ENCODE peak calls at places on chromosomes 4 and X, in six cellular contexts. One of them, this sample, is unnamed.

GRCh38 chr4:6696611-6697010 is 2.9 kb downstream of the S100P start:
- DNase-seq in neuronal stem cell: no peak
- DNase-seq in H9: no peak
- DNase-seq in mesenchymal stem cell: no peak
- DNase-seq in H1: no peak
- DNase-seq in IMR-90: no peak
- DNase-seq in this sample: peak; percentile 93

GRCh38 chr4:88143504-88143903 is 14.9 kb downstream of the ABCG2 start:
- DNase-seq in H1: no peak
- DNase-seq in neuronal stem cell: no peak
- DNase-seq in mesenchymal stem cell: peak; percentile 61
- DNase-seq in H9: no peak
- DNase-seq in IMR-90: peak; percentile 90
- DNase-seq in this sample: peak; percentile 90

GRCh38 chr4:1154523-1155182 is 17.7 kb downstream of the SPON2 start:
- DNase-seq in neuronal stem cell: no peak
- DNase-seq in IMR-90: peak; percentile 25
- DNase-seq in H1: no peak
- DNase-seq in mesenchymal stem cell: peak; percentile 20
- DNase-seq in H9: no peak
- DNase-seq in this sample: no peak

GRCh38 chr4:75892508-75892907 is 9.7 kb downstream of the PPEF2 start:
- DNase-seq in H9: peak; percentile 58
- DNase-seq in H1: no peak
- DNase-seq in mesenchymal stem cell: no peak
- DNase-seq in neuronal stem cell: no peak
- DNase-seq in IMR-90: no peak
- DNase-seq in this sample: peak; percentile 8

GRCh38 chr4:123699823-123700822 is 303.5 kb downstream of the SPRY1 start:
- DNase-seq in IMR-90: peak; percentile 93
- DNase-seq in mesenchymal stem cell: peak; percentile 88
- DNase-seq in H1: no peak
- DNase-seq in neuronal stem cell: no peak
- DNase-seq in H9: no peak
- DNase-seq in this sample: peak; percentile 35

GRCh38 chr4:129064717-129065116 is 28.6 kb downstream of the SCLT1 start:
- DNase-seq in IMR-90: peak; percentile 77
- DNase-seq in H1: no peak
- DNase-seq in neuronal stem cell: no peak
- DNase-seq in H9: no peak
- DNase-seq in mesenchymal stem cell: peak; percentile 3
- DNase-seq in this sample: no peak

GRCh38 chr4:80305466-80305865 is 30.1 kb upstream of the CFAP299 start:
- DNase-seq in mesenchymal stem cell: peak; percentile 25
- DNase-seq in IMR-90: peak; percentile 80
- DNase-seq in neuronal stem cell: no peak
- DNase-seq in H9: no peak
- DNase-seq in H1: no peak
- DNase-seq in this sample: no peak

GRCh38 chrX:16578218-16578617 is 71.7 kb upstream of the S100G start:
- DNase-seq in mesenchymal stem cell: peak; percentile 42
- DNase-seq in neuronal stem cell: no peak
- DNase-seq in IMR-90: peak; percentile 73
- DNase-seq in H1: no peak
- DNase-seq in H9: peak; percentile 61
- DNase-seq in this sample: no peak

GRCh38 chr4:4443821-4444220 is 56.9 kb downstream of the NSG1 start:
- DNase-seq in IMR-90: peak; percentile 65
- DNase-seq in H9: no peak
- DNase-seq in H1: no peak
- DNase-seq in mesenchymal stem cell: peak; percentile 47
- DNase-seq in neuronal stem cell: no peak
- DNase-seq in this sample: peak; percentile 66

GRCh38 chr4:10977534-10977933 is 293.0 kb upstream of the CLNK start:
- DNase-seq in H1: no peak
- DNase-seq in neuronal stem cell: no peak
- DNase-seq in mesenchymal stem cell: no peak
- DNase-seq in IMR-90: no peak
- DNase-seq in H9: no peak
- DNase-seq in this sample: no peak

GRCh38 chrX:100207331-100208024 is 202.6 kb downstream of the PCDH19 start:
- DNase-seq in H9: no peak
- DNase-seq in mesenchymal stem cell: no peak
- DNase-seq in neuronal stem cell: no peak
- DNase-seq in IMR-90: no peak
- DNase-seq in H1: no peak
- DNase-seq in this sample: no peak

GRCh38 chrX:38558681-38559080 is 2.7 kb upstream of the TSPAN7 start:
- DNase-seq in H9: no peak
- DNase-seq in neuronal stem cell: no peak
- DNase-seq in H1: no peak
- DNase-seq in IMR-90: no peak
- DNase-seq in mesenchymal stem cell: peak; percentile 3
- DNase-seq in this sample: no peak

GRCh38 chrX:38548508-38548907 is 12.8 kb upstream of the TSPAN7 start:
- DNase-seq in neuronal stem cell: no peak
- DNase-seq in H9: no peak
- DNase-seq in mesenchymal stem cell: no peak
- DNase-seq in IMR-90: no peak
- DNase-seq in H1: no peak
- DNase-seq in this sample: no peak

DNA sequence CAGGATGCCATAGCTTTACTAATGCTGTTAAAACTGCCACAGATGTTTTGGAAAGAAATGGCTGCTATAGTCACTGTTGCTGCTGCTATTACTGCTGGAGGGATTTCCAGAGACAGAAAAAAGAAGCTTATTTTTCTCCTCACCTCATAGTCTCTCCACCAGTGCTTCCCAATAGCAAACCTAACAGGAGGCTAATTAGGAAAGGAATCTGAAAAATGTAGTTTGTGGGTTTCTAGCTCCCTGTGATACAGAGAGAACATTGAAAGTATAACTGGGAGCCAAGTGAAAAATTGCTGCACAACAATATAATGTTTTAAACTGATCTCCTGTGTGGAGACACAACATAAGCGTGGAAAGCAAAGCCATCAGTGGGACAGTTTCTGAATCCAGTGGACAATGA is 8.6 kb upstream of the TSPAN7 start:
- DNase-seq in mesenchymal stem cell: no peak
- DNase-seq in H9: no peak
- DNase-seq in H1: no peak
- DNase-seq in neuronal stem cell: no peak
- DNase-seq in IMR-90: no peak
- DNase-seq in this sample: no peak
- H3K9ac ChIP-seq in mesenchymal stem cell: no peak overlapping the region
- H3K9ac ChIP-seq in H9: no peak overlapping the region
- H3K9ac ChIP-seq in H1: no peak overlapping the region
- H3K9ac ChIP-seq in neuronal stem cell: no peak overlapping the region
- H3K9ac ChIP-seq in IMR-90: no peak overlapping the region
- H3K9ac ChIP-seq in this sample: no peak overlapping the region

GRCh38 chr4:101157415-101158135 is 189.8 kb downstream of the PPP3CA start:
- DNase-seq in H1: no peak
- DNase-seq in H9: no peak
- DNase-seq in IMR-90: peak; percentile 28
- DNase-seq in mesenchymal stem cell: peak; percentile 28
- DNase-seq in neuronal stem cell: no peak
- DNase-seq in this sample: no peak

GRCh38 chr4:101158136-101158485 is 189.2 kb downstream of the PPP3CA start:
- DNase-seq in neuronal stem cell: no peak
- DNase-seq in H1: no peak
- DNase-seq in H9: no peak
- DNase-seq in IMR-90: peak; percentile 24
- DNase-seq in mesenchymal stem cell: no peak
- DNase-seq in this sample: no peak

GRCh38 chr4:101156619-101157310 is 190.6 kb downstream of the PPP3CA start:
- DNase-seq in H9: no peak
- DNase-seq in IMR-90: peak; percentile 28
- DNase-seq in H1: no peak
- DNase-seq in neuronal stem cell: no peak
- DNase-seq in mesenchymal stem cell: no peak
- DNase-seq in this sample: no peak

GRCh38 chr4:101155368-101155767 is 192.0 kb downstream of the PPP3CA start:
- DNase-seq in H1: no peak
- DNase-seq in IMR-90: peak; percentile 75
- DNase-seq in H9: no peak
- DNase-seq in neuronal stem cell: no peak
- DNase-seq in mesenchymal stem cell: peak; percentile 52
- DNase-seq in this sample: peak; percentile 90

DNA sequence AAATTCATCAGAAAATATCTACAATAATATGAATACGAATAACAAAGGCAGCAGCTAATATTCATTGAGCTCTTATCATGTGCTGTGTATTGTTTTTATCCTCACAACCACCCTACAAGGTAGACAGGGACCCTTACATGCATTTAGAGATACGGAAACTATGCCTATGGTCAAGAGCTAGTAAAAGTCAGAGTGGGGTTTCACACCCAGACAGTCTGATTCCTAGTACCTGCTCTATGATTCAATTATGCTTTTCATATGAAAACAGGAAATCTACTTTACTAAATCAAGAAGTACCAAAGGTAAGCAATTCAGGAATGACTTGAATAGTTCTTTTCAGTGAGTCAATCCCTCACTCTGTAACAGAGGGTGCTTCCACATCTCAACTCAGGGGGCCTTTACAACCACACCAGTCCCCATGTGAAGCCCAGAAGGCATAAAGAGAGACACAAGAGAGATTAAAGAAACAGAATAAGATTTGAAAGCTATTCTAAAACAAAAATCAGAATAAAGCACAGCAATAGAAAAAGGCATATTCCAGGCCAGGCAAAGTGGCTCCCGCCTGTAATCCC is 191.4 kb downstream of the PPP3CA start:
- DNase-seq in H1: no peak
- DNase-seq in neuronal stem cell: no peak
- DNase-seq in H9: no peak
- DNase-seq in mesenchymal stem cell: no peak
- DNase-seq in IMR-90: no peak
- DNase-seq in this sample: no peak
- H4K91ac ChIP-seq in H1: no peak overlapping the region
- H4K91ac ChIP-seq in neuronal stem cell: no peak overlapping the region
- H4K91ac ChIP-seq in H9: no peak overlapping the region
- H4K91ac ChIP-seq in mesenchymal stem cell: no peak overlapping the region
- H4K91ac ChIP-seq in IMR-90: no peak overlapping the region
- H4K91ac ChIP-seq in this sample: no peak overlapping the region

DNA sequence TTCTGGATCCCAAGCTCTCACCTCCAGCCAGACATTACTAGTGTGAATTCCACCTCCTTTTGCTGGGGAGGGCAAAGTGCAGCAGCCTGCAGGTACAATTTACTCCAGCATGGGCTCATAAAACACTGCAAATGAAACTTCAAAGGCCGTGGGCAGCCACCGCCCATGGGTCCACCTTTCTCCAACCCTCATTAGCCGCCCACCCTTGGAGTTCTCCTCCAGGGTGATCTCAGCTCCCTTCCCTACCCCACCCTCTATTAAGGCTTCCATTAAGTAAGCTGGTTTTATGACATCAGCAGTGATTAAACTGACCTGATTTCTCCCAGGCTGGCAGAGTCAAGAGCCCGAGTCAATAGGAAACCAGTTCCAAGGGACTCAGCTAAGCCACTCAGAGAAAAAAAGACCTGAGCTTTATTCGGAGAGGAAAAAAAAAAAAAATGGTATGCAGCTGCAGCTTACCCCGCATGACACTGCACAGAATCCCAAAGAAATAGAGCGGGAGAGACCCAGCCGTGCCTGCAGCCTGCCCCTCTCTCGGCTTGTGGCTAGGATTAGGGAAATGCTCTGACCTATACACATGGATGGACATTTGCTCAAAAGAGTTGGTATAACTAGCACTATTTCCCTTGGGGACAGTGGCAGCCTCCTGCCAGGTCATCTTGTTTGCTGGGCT is 319.6 kb downstream of the PTTG2 start:
- DNase-seq in H9: no peak
- DNase-seq in H1: no peak
- DNase-seq in mesenchymal stem cell: no peak
- DNase-seq in neuronal stem cell: no peak
- DNase-seq in IMR-90: no peak
- DNase-seq in this sample: no peak
- H3K9ac ChIP-seq in H9: no peak overlapping the region
- H3K9ac ChIP-seq in H1: no peak overlapping the region
- H3K9ac ChIP-seq in mesenchymal stem cell: no peak overlapping the region
- H3K9ac ChIP-seq in neuronal stem cell: no peak overlapping the region
- H3K9ac ChIP-seq in IMR-90: no peak overlapping the region
- H3K9ac ChIP-seq in this sample: peak overlapping the region; percentile 57

DNA sequence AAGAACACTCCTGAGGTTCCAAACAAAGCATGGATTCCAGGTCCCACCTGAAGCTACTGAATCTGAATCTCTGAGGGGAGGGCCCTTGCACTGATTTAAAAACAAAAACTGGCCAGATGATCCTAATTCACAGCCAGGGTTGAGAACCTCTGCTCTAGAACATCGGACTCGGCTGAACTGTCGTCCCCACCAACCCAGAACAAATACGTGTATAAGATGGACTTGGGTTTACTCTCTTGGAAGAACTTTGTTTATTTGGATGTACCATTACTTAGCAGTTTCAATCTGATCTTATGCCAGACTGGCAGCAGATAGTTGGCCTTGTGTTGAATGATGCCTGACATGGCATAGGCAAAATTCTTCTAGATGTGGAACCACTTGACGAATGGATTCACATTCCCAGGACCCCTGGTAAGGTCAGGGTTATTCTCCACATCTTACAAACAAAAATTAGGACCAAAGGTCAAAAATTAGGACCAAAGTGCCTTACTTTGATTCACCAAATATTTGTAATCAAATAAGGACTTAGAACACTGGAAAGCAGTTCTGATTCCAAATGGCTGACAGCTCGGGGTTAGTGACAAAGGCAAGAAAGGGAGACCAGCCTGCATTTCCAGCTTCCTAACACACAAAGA is 29.0 kb downstream of the CHST7 start:
- DNase-seq in IMR-90: no peak
- DNase-seq in H1: no peak
- DNase-seq in H9: no peak
- DNase-seq in neuronal stem cell: no peak
- DNase-seq in mesenchymal stem cell: no peak
- DNase-seq in this sample: no peak
- H4K91ac ChIP-seq in IMR-90: no peak overlapping the region
- H4K91ac ChIP-seq in H1: no peak overlapping the region
- H4K91ac ChIP-seq in H9: no peak overlapping the region
- H4K91ac ChIP-seq in neuronal stem cell: no peak overlapping the region
- H4K91ac ChIP-seq in mesenchymal stem cell: no peak overlapping the region
- H4K91ac ChIP-seq in this sample: no peak overlapping the region

GRCh38 chr4:152554742-152555141 is 18.9 kb upstream of the FBXW7 start:
- DNase-seq in IMR-90: no peak
- DNase-seq in neuronal stem cell: no peak
- DNase-seq in H1: no peak
- DNase-seq in mesenchymal stem cell: no peak
- DNase-seq in H9: no peak
- DNase-seq in this sample: no peak
- H3K9ac ChIP-seq in IMR-90: no peak overlapping the region
- H3K9ac ChIP-seq in neuronal stem cell: no peak overlapping the region
- H3K9ac ChIP-seq in H1: no peak overlapping the region
- H3K9ac ChIP-seq in mesenchymal stem cell: no peak overlapping the region
- H3K9ac ChIP-seq in H9: no peak overlapping the region
- H3K9ac ChIP-seq in this sample: no peak overlapping the region

This sample was measured in trophoblast cell.